ENCODE peak calls at places on chromosome 5, in five cellular contexts. M is sciatic nerve, Q is progenitor cell of endocrine pancreas, Z is posterior cingulate gyrus, Y is SHP77. L is an unnamed sample.
A peak's percentile ranks its signal among the peaks of the same experiment; 100 is the strongest.

GRCh38 chr5:127216906-127217675 is 73.5 kb upstream of the MEGF10 start:
- DNase-seq in M (no peak), Q (no peak), Z (no peak), Y (peak; percentile 10), L (no peak)

GRCh38 chr5:111865356-111865755 is 108.4 kb upstream of the NREP start:
- DNase-seq in M (no peak), Q (no peak), Z (no peak), Y (no peak), L (no peak)

GRCh38 chr5:73031839-73032238 is 76.0 kb downstream of the FCHO2 start:
- DNase-seq in M (no peak), Q (no peak), Z (peak; percentile 14), Y (peak; percentile 84), L (no peak)

GRCh38 chr5:150486402-150487198 is 21.3 kb upstream of the NDST1 start:
- DNase-seq in M (peak; percentile 86), Q (peak; percentile 94), Z (peak; percentile 40), Y (peak; percentile 56), L (peak; percentile 86)

GRCh38 chr5:54944364-54944763 is 41.0 kb downstream of the ESM1 start:
- DNase-seq in M (no peak), Q (no peak), Z (no peak), Y (peak; percentile 10), L (no peak)

GRCh38 chr5:125719681-125720676 is 703.2 kb upstream of the GRAMD2B start:
- DNase-seq in M (no peak), Q (no peak), Z (no peak), Y (peak; percentile 92), L (no peak)

GRCh38 chr5:179768326-179769085 is 25.3 kb upstream of the LTC4S start:
- DNase-seq in M (no peak), Q (no peak), Z (no peak), Y (no peak), L (no peak)

GRCh38 chr5:177231479-177232250 is 71.9 kb downstream of the RAB24 start:
- DNase-seq in M (no peak), Q (no peak), Z (no peak), Y (no peak), L (no peak)

GRCh38 chr5:146340260-146341081 is 1.8 kb downstream of the POU4F3 start:
- DNase-seq in M (peak; percentile 73), Q (peak; percentile 70), Z (no peak), Y (no peak), L (peak; percentile 86)

GRCh38 chr5:29005386-29005785 is 1967.0 kb upstream of the CDH9 start:
- DNase-seq in M (no peak), Q (no peak), Z (no peak), Y (no peak), L (no peak)

GRCh38 chr5:165119175-165119574 is 1613.8 kb downstream of the MAT2B start:
- DNase-seq in M (no peak), Q (no peak), Z (no peak), Y (no peak), L (no peak)

GRCh38 chr5:159273923-159274322 is 10.8 kb downstream of the UBLCP1 start:
- DNase-seq in M (no peak), Q (no peak), Z (no peak), Y (no peak), L (no peak)

GRCh38 chr5:179371123-179371515 is 25.9 kb upstream of the ADAMTS2 start:
- DNase-seq in M (no peak), Q (no peak), Z (no peak), Y (no peak), L (no peak)

GRCh38 chr5:45411971-45412612 is 284.1 kb downstream of the HCN1 start:
- DNase-seq in M (no peak), Q (no peak), Z (no peak), Y (no peak), L (no peak)

GRCh38 chr5:148268556-148268955 is at the start of gene SPINK13:
- DNase-seq in M (no peak), Q (no peak), Z (no peak), Y (no peak), L (no peak)

GRCh38 chr5:127909078-127909477 is 174.5 kb upstream of the SLC12A2 start:
- DNase-seq in M (no peak), Q (no peak), Z (no peak), Y (peak; percentile 41), L (peak; percentile 13)

GRCh38 chr5:1167728-1168709 is 33.4 kb upstream of the SLC6A19 start:
- DNase-seq in M (peak; percentile 83), Q (peak; percentile 60), Z (peak; percentile 76), Y (peak; percentile 82), L (no peak)

GRCh38 chr5:132480546-132481242 is 9.9 kb downstream of the IRF1 start:
- DNase-seq in M (no peak), Q (no peak), Z (no peak), Y (no peak), L (no peak)

GRCh38 chr5:946720-947625 is 54.3 kb downstream of the TRIP13 start:
- DNase-seq in M (no peak), Q (peak; percentile 7), Z (no peak), Y (no peak), L (no peak)

GRCh38 chr5:96649251-96649937 is 12.8 kb upstream of the CAST start:
- DNase-seq in M (no peak), Q (no peak), Z (no peak), Y (no peak), L (no peak)

GRCh38 chr5:162796507-162796906 is 640.9 kb upstream of the CCNG1 start:
- DNase-seq in M (no peak), Q (no peak), Z (no peak), Y (no peak), L (no peak)

GRCh38 chr5:8254674-8255073 is 385.7 kb downstream of the MTRR start:
- DNase-seq in M (no peak), Q (no peak), Z (no peak), Y (no peak), L (no peak)

GRCh38 chr5:75348241-75348640 is 11.2 kb downstream of the HMGCR start:
- DNase-seq in M (no peak), Q (no peak), Z (no peak), Y (no peak), L (no peak)

GRCh38 chr5:179143446-179143845 is 83.3 kb downstream of the ZNF354C start:
- DNase-seq in M (no peak), Q (no peak), Z (no peak), Y (no peak), L (no peak)

GRCh38 chr5:37839441-37840035 is 303 bp downstream of the GDNF start:
- DNase-seq in M (no peak), Q (peak; percentile 25), Z (no peak), Y (no peak), L (no peak)

GRCh38 chr5:16590685-16591084 is 26.1 kb downstream of the RETREG1 start:
- DNase-seq in M (no peak), Q (no peak), Z (no peak), Y (no peak), L (no peak)

GRCh38 chr5:59479084-59479483 is 414.4 kb downstream of the PDE4D start:
- DNase-seq in M (no peak), Q (no peak), Z (no peak), Y (no peak), L (no peak)

GRCh38 chr5:119411291-119411934 is 40.9 kb upstream of the HSD17B4 start:
- DNase-seq in M (no peak), Q (no peak), Z (no peak), Y (no peak), L (no peak)

GRCh38 chr5:40755093-40755406 is 711 bp downstream of the TTC33 start:
- DNase-seq in M (peak; percentile 79), Q (peak; percentile 21), Z (peak; percentile 81), Y (peak; percentile 78), L (no peak)

GRCh38 chr5:134224905-134225779 is 731 bp downstream of the PPP2CA start:
- DNase-seq in M (peak; percentile 76), Q (peak; percentile 60), Z (peak; percentile 60), Y (peak; percentile 71), L (no peak)

GRCh38 chr5:103962023-103962422 is 399.4 kb upstream of the NUDT12 start:
- DNase-seq in M (no peak), Q (no peak), Z (no peak), Y (no peak), L (no peak)

GRCh38 chr5:74281191-74281590 is 359.3 kb downstream of the ENC1 start:
- DNase-seq in M (no peak), Q (no peak), Z (no peak), Y (peak; percentile 89), L (no peak)

GRCh38 chr5:137894586-137894985 is 5.3 kb downstream of the PKD2L2 start:
- DNase-seq in M (no peak), Q (no peak), Z (no peak), Y (no peak), L (no peak)

GRCh38 chr5:51202161-51202560 is 181.1 kb upstream of the ISL1 start:
- DNase-seq in M (no peak), Q (no peak), Z (no peak), Y (no peak), L (no peak)

GRCh38 chr5:125634242-125634835 is 788.9 kb upstream of the GRAMD2B start:
- DNase-seq in M (no peak), Q (no peak), Z (no peak), Y (peak; percentile 63), L (no peak)

GRCh38 chr5:139708877-139709586 is 60.9 kb downstream of the CXXC5 start:
- DNase-seq in M (peak; percentile 70), Q (no peak), Z (peak; percentile 64), Y (peak; percentile 80), L (no peak)

GRCh38 chr5:130068988-130069387 is 164.7 kb downstream of the CHSY3 start:
- DNase-seq in M (no peak), Q (no peak), Z (no peak), Y (no peak), L (no peak)

GRCh38 chr5:17157916-17158529 is 59.4 kb upstream of the BASP1 start:
- DNase-seq in M (no peak), Q (no peak), Z (no peak), Y (no peak), L (no peak)

GRCh38 chr5:33457124-33457523 is 16.4 kb downstream of the TARS1 start:
- DNase-seq in M (no peak), Q (no peak), Z (no peak), Y (no peak), L (no peak)